ENCODE peak calls at places on chromosome 5, in eight cellular contexts. W is brain microvascular endothelial cell, Y is NB4, H is hepatocyte, D is kidney, J is heart right ventricle, Q is GM23338, R is sigmoid colon. A is an unnamed sample.

GRCh38 chr5:54390015-54390414 is 65.5 kb upstream of the HSPB3 start:
- DNase-seq in W (peak), Y (no peak), H (peak), D (no peak), J (no peak), Q (no peak), R (no peak), A (no peak)

GRCh38 chr5:145937432-145938250 is 1.3 kb downstream of the SH3RF2 start:
- DNase-seq in W (no peak), Y (peak), H (peak), D (no peak), J (no peak), Q (peak), R (no peak), A (peak)

GRCh38 chr5:103057208-103058130 is 62.5 kb downstream of the GIN1 start:
- DNase-seq in W (peak), Y (no peak), H (peak), D (no peak), J (no peak), Q (no peak), R (no peak), A (no peak)

GRCh38 chr5:103546858-103547257 is 15.7 kb downstream of the NUDT12 start:
- DNase-seq in W (no peak), Y (no peak), H (no peak), D (no peak), J (no peak), Q (no peak), R (no peak), A (no peak)

GRCh38 chr5:80246995-80247729 is 8.7 kb downstream of the SERINC5 start:
- DNase-seq in W (peak), Y (peak), H (peak), D (no peak), J (peak), Q (peak), R (peak), A (peak)

GRCh38 chr5:75656311-75657003 is 45.2 kb downstream of the ANKDD1B start:
- DNase-seq in W (no peak), Y (no peak), H (no peak), D (peak), J (no peak), Q (peak), R (no peak), A (no peak)

GRCh38 chr5:107673368-107674136 is 2.8 kb upstream of the EFNA5 start:
- DNase-seq in W (peak), Y (peak), H (peak), D (peak), J (peak), Q (peak), R (peak), A (peak)

GRCh38 chr5:62778327-62779009 is 199.8 kb downstream of the LRRC70 start:
- DNase-seq in W (no peak), Y (peak), H (no peak), D (no peak), J (no peak), Q (no peak), R (no peak), A (no peak)

GRCh38 chr5:80961376-80962281 is 1.5 kb downstream of the RASGRF2 start:
- DNase-seq in W (no peak), Y (peak), H (no peak), D (no peak), J (no peak), Q (no peak), R (no peak), A (no peak)

GRCh38 chr5:95162231-95162992 is 122.5 kb downstream of the MCTP1 start:
- DNase-seq in W (no peak), Y (peak), H (no peak), D (no peak), J (no peak), Q (no peak), R (no peak), A (no peak)

GRCh38 chr5:34762321-34762871 is 76.6 kb upstream of the TTC23L start:
- DNase-seq in W (no peak), Y (no peak), H (peak), D (no peak), J (peak), Q (no peak), R (no peak), A (no peak)

GRCh38 chr5:120624021-120624563 is 160.0 kb downstream of the PRR16 start:
- DNase-seq in W (no peak), Y (no peak), H (no peak), D (no peak), J (no peak), Q (no peak), R (no peak), A (no peak)

GRCh38 chr5:157511656-157512644 is 51.9 kb downstream of the NIPAL4 start:
- DNase-seq in W (peak), Y (peak), H (peak), D (peak), J (peak), Q (peak), R (peak), A (no peak)

GRCh38 chr5:121949885-121950284 is 11.9 kb upstream of the SRFBP1 start:
- DNase-seq in W (peak), Y (peak), H (peak), D (no peak), J (peak), Q (peak), R (no peak), A (peak)

DNA sequence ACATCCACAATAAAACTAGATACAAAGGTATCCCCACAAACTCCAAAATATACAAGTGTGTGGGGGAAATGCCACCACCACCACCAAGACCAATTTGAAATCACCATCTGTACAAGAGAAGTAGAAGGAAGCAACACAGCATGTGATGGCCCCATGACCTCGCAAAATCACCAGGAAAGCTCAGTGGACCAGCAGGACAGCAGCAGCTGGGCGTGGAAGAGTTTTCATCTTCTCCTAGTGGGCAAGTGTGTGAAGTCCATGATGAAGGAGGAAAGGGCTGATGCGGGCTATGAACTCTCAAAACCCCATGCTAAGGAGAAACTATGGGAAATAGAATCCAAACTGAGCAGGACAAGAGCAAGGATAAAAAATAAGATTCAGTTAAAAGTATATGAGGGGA is 58.1 kb downstream of the GOLPH3 start:
- DNase-seq in W (no peak), Y (peak), H (no peak), D (no peak), J (no peak), Q (peak), R (no peak), A (no peak)
- TF ChIP-seq CTCF in W (peak), Y (no peak), H (no peak), D (no peak), J (no peak), Q (peak), R (no peak), A (no peak)

GRCh38 chr5:178177569-178177968 is 9.6 kb downstream of the GMCL2 start:
- DNase-seq in W (no peak), Y (no peak), H (no peak), D (no peak), J (no peak), Q (peak), R (no peak), A (no peak)
- TF ChIP-seq CTCF in W (no peak), Y (no peak), H (no peak), D (no peak), J (no peak), Q (peak), R (no peak), A (no peak)

DNA sequence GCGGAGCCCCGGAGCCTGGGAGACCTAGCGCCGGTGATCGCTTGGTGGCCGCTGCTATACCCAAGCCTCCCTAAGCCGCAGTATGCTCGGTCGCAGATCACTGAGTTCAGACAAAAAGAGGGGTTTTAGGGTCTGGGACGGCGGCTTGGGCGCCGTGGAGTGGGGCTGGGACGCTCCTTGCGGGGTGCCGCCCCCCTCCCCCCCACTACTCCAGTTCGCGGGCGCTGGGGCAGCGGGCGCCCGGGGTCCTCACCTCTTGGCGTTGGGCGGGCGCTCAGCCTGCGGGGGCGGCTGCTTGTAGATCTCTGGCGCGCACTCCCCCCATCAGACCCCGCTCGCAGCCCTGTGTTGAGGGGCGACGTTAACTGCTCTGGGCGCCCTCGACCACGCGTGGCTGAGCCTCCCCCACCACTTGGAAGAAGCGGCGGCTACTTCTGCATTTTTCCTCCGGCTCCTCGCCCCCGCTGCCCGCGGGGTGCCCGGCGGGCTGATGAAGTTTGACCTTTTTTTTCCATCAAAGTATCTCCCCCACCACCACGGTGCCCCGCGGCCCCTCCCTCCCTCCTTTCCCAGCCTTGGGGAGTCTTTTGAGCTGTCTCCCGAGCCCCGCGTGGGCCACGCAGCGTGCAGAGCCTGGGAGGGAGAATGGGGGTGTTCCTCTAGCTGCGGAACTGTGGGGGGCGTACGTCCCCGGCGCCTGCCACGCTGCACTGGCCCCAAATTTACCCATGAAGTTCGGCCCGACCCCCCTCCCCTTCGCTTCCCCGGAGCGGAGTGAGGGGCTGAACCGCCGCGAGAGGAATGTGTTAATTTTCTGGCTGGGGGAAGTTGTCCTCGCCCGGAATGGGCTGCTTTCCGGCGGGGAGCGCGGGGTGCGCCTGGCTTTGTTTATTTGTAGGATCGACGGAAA is 1.2 kb downstream of the CXXC5 start:
- DNase-seq in W (no peak), Y (peak), H (peak), D (peak), J (no peak), Q (peak), R (peak), A (no peak)
- TF ChIP-seq CTCF in W (peak), Y (no peak), H (no peak), D (no peak), J (peak), Q (no peak), R (no peak), A (peak)

GRCh38 chr5:96236831-96237230 is 196.2 kb downstream of the PCSK1 start:
- DNase-seq in W (no peak), Y (no peak), H (no peak), D (no peak), J (no peak), Q (no peak), R (no peak), A (no peak)

GRCh38 chr5:96232602-96233001 is 200.4 kb downstream of the PCSK1 start:
- DNase-seq in W (no peak), Y (no peak), H (no peak), D (no peak), J (no peak), Q (no peak), R (no peak), A (no peak)

GRCh38 chr5:96235008-96235910 is 197.8 kb downstream of the PCSK1 start:
- DNase-seq in W (no peak), Y (no peak), H (no peak), D (peak), J (no peak), Q (no peak), R (no peak), A (no peak)

GRCh38 chr5:96236051-96236450 is 197.0 kb downstream of the PCSK1 start:
- DNase-seq in W (no peak), Y (no peak), H (no peak), D (no peak), J (no peak), Q (no peak), R (no peak), A (no peak)
- TF ChIP-seq CTCF in W (no peak), Y (no peak), H (no peak), D (no peak), J (no peak), Q (no peak), R (no peak), A (no peak)

GRCh38 chr5:177578331-177578730 is 13.7 kb upstream of the TMED9 start:
- DNase-seq in W (no peak), Y (no peak), H (no peak), D (no peak), J (no peak), Q (no peak), R (no peak), A (no peak)

GRCh38 chr5:177575488-177575887 is 16.5 kb upstream of the TMED9 start:
- DNase-seq in W (no peak), Y (no peak), H (no peak), D (no peak), J (no peak), Q (no peak), R (no peak), A (no peak)

GRCh38 chr5:177576169-177576568 is 15.8 kb upstream of the TMED9 start:
- DNase-seq in W (no peak), Y (no peak), H (no peak), D (no peak), J (no peak), Q (no peak), R (no peak), A (no peak)
- TF ChIP-seq CTCF in W (peak), Y (no peak), H (no peak), D (no peak), J (no peak), Q (peak), R (no peak), A (no peak)

DNA sequence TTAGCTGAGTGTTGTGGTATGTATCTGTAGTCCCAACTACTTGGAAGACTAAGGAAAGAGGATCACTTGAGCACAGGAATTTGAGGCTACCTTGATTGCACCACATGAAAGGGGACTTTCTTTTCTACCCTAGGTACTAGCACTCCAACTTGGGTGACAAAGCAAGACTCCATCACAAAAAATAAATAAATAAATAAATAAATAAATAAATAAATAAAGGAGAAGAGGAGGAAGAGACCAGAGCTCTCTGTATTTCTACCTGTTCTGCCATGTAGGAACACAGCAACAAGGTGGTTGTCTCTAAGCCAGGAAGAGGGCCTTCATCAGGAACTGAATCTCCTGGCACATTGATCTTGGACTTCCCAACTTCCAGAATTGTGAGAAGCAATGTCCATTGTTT is 118.6 kb downstream of the HMHB1 start:
- DNase-seq in W (no peak), Y (no peak), H (no peak), D (no peak), J (no peak), Q (no peak), R (no peak), A (no peak)
- TF ChIP-seq CTCF in W (no peak), Y (no peak), H (no peak), D (no peak), J (no peak), Q (no peak), R (no peak), A (no peak)